ENCODE peak calls at places on chromosomes 13 and 19, in five cellular contexts. One of them, this sample, is unnamed.

GRCh38 chr13:33257786-33258185 is 27.8 kb downstream of the STARD13 start:
- DNase-seq in COLO829: no peak
- DNase-seq in cardiac fibroblast: no peak
- DNase-seq in HS-5: no peak
- DNase-seq in stimulated activated CD4-positive, alpha-beta T cell treated with anti-CD3 and anti-CD28 coated beads, Interleukin-12 subunit alpha, Interleukin-12 subunit beta, amount 100 ng/mL, for 4 hours: no peak
- DNase-seq in this sample: no peak

GRCh38 chr19:39199025-39199424 is 2.3 kb downstream of the NCCRP1 start:
- DNase-seq in COLO829: peak; percentile 65
- DNase-seq in cardiac fibroblast: peak; percentile 80
- DNase-seq in stimulated activated CD4-positive, alpha-beta T cell treated with anti-CD3 and anti-CD28 coated beads, Interleukin-12 subunit alpha, Interleukin-12 subunit beta, amount 100 ng/mL, for 4 hours: no peak
- DNase-seq in HS-5: no peak
- DNase-seq in this sample: no peak

GRCh38 chr19:45972944-45973525 is 630 bp downstream of the NOVA2 start:
- DNase-seq in HS-5: no peak
- DNase-seq in COLO829: no peak
- DNase-seq in cardiac fibroblast: no peak
- DNase-seq in stimulated activated CD4-positive, alpha-beta T cell treated with anti-CD3 and anti-CD28 coated beads, Interleukin-12 subunit alpha, Interleukin-12 subunit beta, amount 100 ng/mL, for 4 hours: no peak
- DNase-seq in this sample: no peak

GRCh38 chr13:46126074-46126473 is 21.2 kb upstream of the CPB2 start:
- DNase-seq in cardiac fibroblast: no peak
- DNase-seq in COLO829: peak; percentile 13
- DNase-seq in stimulated activated CD4-positive, alpha-beta T cell treated with anti-CD3 and anti-CD28 coated beads, Interleukin-12 subunit alpha, Interleukin-12 subunit beta, amount 100 ng/mL, for 4 hours: no peak
- DNase-seq in HS-5: no peak
- DNase-seq in this sample: no peak

GRCh38 chr13:39527961-39528720 is 74.9 kb downstream of the LHFPL6 start:
- DNase-seq in cardiac fibroblast: peak; percentile 78
- DNase-seq in HS-5: peak; percentile 70
- DNase-seq in COLO829: peak; percentile 68
- DNase-seq in stimulated activated CD4-positive, alpha-beta T cell treated with anti-CD3 and anti-CD28 coated beads, Interleukin-12 subunit alpha, Interleukin-12 subunit beta, amount 100 ng/mL, for 4 hours: no peak
- DNase-seq in this sample: no peak

GRCh38 chr19:16425993-16426392 is 45.8 kb downstream of the EPS15L1 start:
- DNase-seq in cardiac fibroblast: no peak
- DNase-seq in stimulated activated CD4-positive, alpha-beta T cell treated with anti-CD3 and anti-CD28 coated beads, Interleukin-12 subunit alpha, Interleukin-12 subunit beta, amount 100 ng/mL, for 4 hours: no peak
- DNase-seq in COLO829: no peak
- DNase-seq in HS-5: no peak
- DNase-seq in this sample: no peak

GRCh38 chr13:105410602-105411001 is 1124.9 kb downstream of the EFNB2 start:
- DNase-seq in COLO829: peak; percentile 56
- DNase-seq in HS-5: no peak
- DNase-seq in cardiac fibroblast: peak; percentile 48
- DNase-seq in stimulated activated CD4-positive, alpha-beta T cell treated with anti-CD3 and anti-CD28 coated beads, Interleukin-12 subunit alpha, Interleukin-12 subunit beta, amount 100 ng/mL, for 4 hours: peak; percentile 17
- DNase-seq in this sample: peak; percentile 55

GRCh38 chr19:5891938-5892771 is 11.4 kb downstream of the NDUFA11 start:
- DNase-seq in HS-5: no peak
- DNase-seq in COLO829: no peak
- DNase-seq in stimulated activated CD4-positive, alpha-beta T cell treated with anti-CD3 and anti-CD28 coated beads, Interleukin-12 subunit alpha, Interleukin-12 subunit beta, amount 100 ng/mL, for 4 hours: peak; percentile 24
- DNase-seq in cardiac fibroblast: peak; percentile 57
- DNase-seq in this sample: no peak

GRCh38 chr19:24054044-24054935 is 32.7 kb upstream of the ZNF254 start:
- DNase-seq in stimulated activated CD4-positive, alpha-beta T cell treated with anti-CD3 and anti-CD28 coated beads, Interleukin-12 subunit alpha, Interleukin-12 subunit beta, amount 100 ng/mL, for 4 hours: no peak
- DNase-seq in cardiac fibroblast: no peak
- DNase-seq in HS-5: peak; percentile 84
- DNase-seq in COLO829: no peak
- DNase-seq in this sample: peak; percentile 68

GRCh38 chr13:26660761-26661160 is 99.8 kb downstream of the GPR12 start:
- DNase-seq in COLO829: no peak
- DNase-seq in cardiac fibroblast: no peak
- DNase-seq in stimulated activated CD4-positive, alpha-beta T cell treated with anti-CD3 and anti-CD28 coated beads, Interleukin-12 subunit alpha, Interleukin-12 subunit beta, amount 100 ng/mL, for 4 hours: no peak
- DNase-seq in HS-5: no peak
- DNase-seq in this sample: no peak

GRCh38 chr19:2057484-2058469 is 6.7 kb upstream of the MKNK2 start:
- DNase-seq in HS-5: no peak
- DNase-seq in cardiac fibroblast: no peak
- DNase-seq in COLO829: no peak
- DNase-seq in stimulated activated CD4-positive, alpha-beta T cell treated with anti-CD3 and anti-CD28 coated beads, Interleukin-12 subunit alpha, Interleukin-12 subunit beta, amount 100 ng/mL, for 4 hours: no peak
- DNase-seq in this sample: no peak

GRCh38 chr13:24341439-24341838 is 32.1 kb downstream of the C1QTNF9 start:
- DNase-seq in cardiac fibroblast: peak; percentile 4
- DNase-seq in stimulated activated CD4-positive, alpha-beta T cell treated with anti-CD3 and anti-CD28 coated beads, Interleukin-12 subunit alpha, Interleukin-12 subunit beta, amount 100 ng/mL, for 4 hours: no peak
- DNase-seq in HS-5: peak; percentile 5
- DNase-seq in COLO829: no peak
- DNase-seq in this sample: no peak

GRCh38 chr13:98396071-98396710 is 180.7 kb downstream of the STK24 start:
- DNase-seq in HS-5: no peak
- DNase-seq in stimulated activated CD4-positive, alpha-beta T cell treated with anti-CD3 and anti-CD28 coated beads, Interleukin-12 subunit alpha, Interleukin-12 subunit beta, amount 100 ng/mL, for 4 hours: no peak
- DNase-seq in COLO829: no peak
- DNase-seq in cardiac fibroblast: no peak
- DNase-seq in this sample: no peak

GRCh38 chr13:41678320-41678719 is 221.0 kb downstream of the RGCC start:
- DNase-seq in HS-5: no peak
- DNase-seq in stimulated activated CD4-positive, alpha-beta T cell treated with anti-CD3 and anti-CD28 coated beads, Interleukin-12 subunit alpha, Interleukin-12 subunit beta, amount 100 ng/mL, for 4 hours: no peak
- DNase-seq in COLO829: no peak
- DNase-seq in cardiac fibroblast: peak; percentile 56
- DNase-seq in this sample: no peak

GRCh38 chr13:59776924-59777690 is 386.6 kb downstream of the DIAPH3 start:
- DNase-seq in COLO829: no peak
- DNase-seq in stimulated activated CD4-positive, alpha-beta T cell treated with anti-CD3 and anti-CD28 coated beads, Interleukin-12 subunit alpha, Interleukin-12 subunit beta, amount 100 ng/mL, for 4 hours: no peak
- DNase-seq in cardiac fibroblast: peak; percentile 81
- DNase-seq in HS-5: peak; percentile 67
- DNase-seq in this sample: no peak

GRCh38 chr19:6723738-6724137 is 3.3 kb upstream of the C3 start:
- DNase-seq in HS-5: no peak
- DNase-seq in COLO829: no peak
- DNase-seq in stimulated activated CD4-positive, alpha-beta T cell treated with anti-CD3 and anti-CD28 coated beads, Interleukin-12 subunit alpha, Interleukin-12 subunit beta, amount 100 ng/mL, for 4 hours: no peak
- DNase-seq in cardiac fibroblast: peak; percentile 43
- DNase-seq in this sample: no peak

GRCh38 chr13:39484506-39485313 is 118.3 kb downstream of the LHFPL6 start:
- DNase-seq in cardiac fibroblast: peak; percentile 56
- DNase-seq in stimulated activated CD4-positive, alpha-beta T cell treated with anti-CD3 and anti-CD28 coated beads, Interleukin-12 subunit alpha, Interleukin-12 subunit beta, amount 100 ng/mL, for 4 hours: no peak
- DNase-seq in COLO829: no peak
- DNase-seq in HS-5: peak; percentile 14
- DNase-seq in this sample: no peak

GRCh38 chr19:5125376-5125775 is 156.5 kb downstream of the KDM4B start:
- DNase-seq in COLO829: no peak
- DNase-seq in HS-5: no peak
- DNase-seq in cardiac fibroblast: no peak
- DNase-seq in stimulated activated CD4-positive, alpha-beta T cell treated with anti-CD3 and anti-CD28 coated beads, Interleukin-12 subunit alpha, Interleukin-12 subunit beta, amount 100 ng/mL, for 4 hours: no peak
- DNase-seq in this sample: no peak

GRCh38 chr19:34990578-34991192 is 9.4 kb upstream of the GRAMD1A start:
- DNase-seq in cardiac fibroblast: no peak
- DNase-seq in HS-5: no peak
- DNase-seq in COLO829: no peak
- DNase-seq in stimulated activated CD4-positive, alpha-beta T cell treated with anti-CD3 and anti-CD28 coated beads, Interleukin-12 subunit alpha, Interleukin-12 subunit beta, amount 100 ng/mL, for 4 hours: no peak
- DNase-seq in this sample: no peak

GRCh38 chr19:35199481-35199880 is 29.1 kb downstream of the FAM187B start:
- DNase-seq in HS-5: no peak
- DNase-seq in cardiac fibroblast: no peak
- DNase-seq in stimulated activated CD4-positive, alpha-beta T cell treated with anti-CD3 and anti-CD28 coated beads, Interleukin-12 subunit alpha, Interleukin-12 subunit beta, amount 100 ng/mL, for 4 hours: no peak
- DNase-seq in COLO829: no peak
- DNase-seq in this sample: no peak

GRCh38 chr13:52070929-52071523 is 46.5 kb downstream of the UTP14C start:
- DNase-seq in stimulated activated CD4-positive, alpha-beta T cell treated with anti-CD3 and anti-CD28 coated beads, Interleukin-12 subunit alpha, Interleukin-12 subunit beta, amount 100 ng/mL, for 4 hours: no peak
- DNase-seq in HS-5: peak; percentile 20
- DNase-seq in COLO829: no peak
- DNase-seq in cardiac fibroblast: peak; percentile 44
- DNase-seq in this sample: no peak

GRCh38 chr13:47457631-47458030 is 543.4 kb downstream of the SUCLA2 start:
- DNase-seq in cardiac fibroblast: peak; percentile 64
- DNase-seq in HS-5: no peak
- DNase-seq in COLO829: no peak
- DNase-seq in stimulated activated CD4-positive, alpha-beta T cell treated with anti-CD3 and anti-CD28 coated beads, Interleukin-12 subunit alpha, Interleukin-12 subunit beta, amount 100 ng/mL, for 4 hours: no peak
- DNase-seq in this sample: no peak